ENCODE peak calls at places on chromosomes 6 and 20, in ten cellular contexts. R is psoas muscle; J is mesenchymal stem cell; Z is nephron progenitor cell; T is lower lobe of right lung; E is A549; X is effector memory CD4-positive, alpha-beta T cell; W is stimulated activated CD4-positive, alpha-beta T cell treated with anti-CD3 and anti-CD28 coated beads, Interleukin-4, amount 100 ng/mL, for 48 hours; F is PC-3; K is activated naive CD4-positive, alpha-beta T cell. U is an unnamed sample.

GRCh38 chr20:20483328-20483727 is 115.4 kb downstream of the INSM1 start:
- DNase-seq in F (no peak), E (no peak), R (no peak), J (no peak), T (no peak), Z (no peak), X (no peak), K (no peak), W (no peak), U (no peak)

GRCh38 chr6:5214570-5215052 is 46.1 kb downstream of the LYRM4 start:
- DNase-seq in T (no peak), W (peak), R (no peak), X (no peak), F (peak), J (peak), K (no peak), E (peak), Z (peak), U (no peak)

GRCh38 chr20:61754976-61755778 is 310.5 kb downstream of the TAF4 start:
- DNase-seq in Z (no peak), E (no peak), T (peak), R (peak), X (no peak), J (peak), W (no peak), F (no peak), K (no peak), U (no peak)

GRCh38 chr20:52340036-52340634 is 148.6 kb upstream of the ZFP64 start:
- DNase-seq in T (no peak), Z (no peak), F (peak), J (no peak), W (no peak), R (no peak), E (peak), X (no peak), K (no peak), U (no peak)

GRCh38 chr6:168206681-168207274 is 112.8 kb downstream of the DACT2 start:
- DNase-seq in Z (no peak), W (no peak), J (no peak), F (no peak), K (no peak), T (no peak), R (no peak), E (no peak), X (no peak), U (no peak)

GRCh38 chr6:75283907-75284284 is 696 bp downstream of the TMEM30A start:
- DNase-seq in R (no peak), F (no peak), K (no peak), W (no peak), E (no peak), X (no peak), T (no peak), J (no peak), Z (no peak), U (peak)

GRCh38 chr6:121510568-121511177 is 75.2 kb downstream of the GJA1 start:
- DNase-seq in K (no peak), R (no peak), J (no peak), W (no peak), X (no peak), F (peak), T (no peak), E (peak), Z (no peak), U (no peak)

GRCh38 chr6:123171341-123171740 is 175.3 kb downstream of the CLVS2 start:
- DNase-seq in E (no peak), T (no peak), W (no peak), R (no peak), Z (no peak), X (no peak), F (peak), K (no peak), J (no peak), U (no peak)

GRCh38 chr6:47915017-47915416 is 133.2 kb downstream of the OPN5 start:
- DNase-seq in W (no peak), E (no peak), Z (no peak), X (no peak), R (no peak), K (no peak), J (no peak), F (no peak), T (no peak), U (no peak)

GRCh38 chr6:97059473-97059872 is 134.9 kb downstream of the KLHL32 start:
- DNase-seq in F (peak), R (no peak), Z (no peak), K (no peak), E (peak), T (no peak), W (no peak), X (no peak), J (peak), U (no peak)

GRCh38 chr6:31541059-31541657 is 645 bp downstream of the DDX39B start:
- DNase-seq in E (peak), K (peak), Z (peak), J (peak), F (peak), R (peak), T (no peak), X (peak), W (peak), U (peak)

GRCh38 chr6:33160728-33161323 is 31.4 kb downstream of the COL11A2 start:
- DNase-seq in T (peak), J (peak), K (no peak), E (peak), W (no peak), Z (no peak), F (peak), X (no peak), R (no peak), U (no peak)

GRCh38 chr6:64081459-64081858 is 445.9 kb downstream of the PHF3 start:
- DNase-seq in T (no peak), X (no peak), R (no peak), F (peak), W (no peak), Z (no peak), J (peak), E (no peak), K (no peak), U (no peak)

GRCh38 chr6:28543671-28544131 is 18.0 kb downstream of the GPX5 start:
- DNase-seq in E (peak), K (peak), Z (peak), X (no peak), W (no peak), R (no peak), J (no peak), T (no peak), F (no peak), U (no peak)

GRCh38 chr6:25476126-25476525 is 175.9 kb upstream of the SCGN start:
- DNase-seq in F (peak), E (no peak), J (no peak), W (no peak), T (no peak), R (no peak), K (no peak), Z (no peak), X (no peak), U (no peak)

GRCh38 chr6:88491266-88491665 is 325.1 kb upstream of the CNR1 start:
- DNase-seq in F (no peak), W (no peak), J (no peak), X (no peak), K (no peak), T (no peak), E (no peak), Z (no peak), R (no peak), U (no peak)

GRCh38 chr20:63149531-63150207 is 66.3 kb downstream of the YTHDF1 start:
- DNase-seq in T (peak), W (no peak), Z (no peak), E (no peak), J (no peak), K (no peak), F (no peak), R (peak), X (no peak), U (no peak)

GRCh38 chr6:128803911-128804310 is 79.0 kb upstream of the LAMA2 start:
- DNase-seq in F (peak), J (peak), W (no peak), X (no peak), K (no peak), R (no peak), Z (no peak), E (no peak), T (no peak), U (no peak)

GRCh38 chr6:154139894-154140293 is 100.9 kb downstream of the OPRM1 start:
- DNase-seq in J (no peak), T (no peak), X (no peak), Z (no peak), E (no peak), R (no peak), W (no peak), F (no peak), K (no peak), U (no peak)

GRCh38 chr20:49989234-49990065 is 6.7 kb downstream of the SNAI1 start:
- DNase-seq in J (peak), F (no peak), K (no peak), W (no peak), Z (peak), R (peak), X (no peak), E (peak), T (peak), U (no peak)

GRCh38 chr6:2353412-2354137 is 108.2 kb upstream of the GMDS start:
- DNase-seq in E (peak), K (peak), X (no peak), W (peak), J (peak), R (no peak), F (peak), T (no peak), Z (peak), U (peak)

GRCh38 chr20:57211949-57212889 is 54.2 kb downstream of the BMP7 start:
- DNase-seq in X (no peak), F (peak), R (peak), K (no peak), W (no peak), J (peak), T (no peak), Z (peak), E (peak), U (no peak)

GRCh38 chr6:131080084-131080483 is 17.0 kb upstream of the EPB41L2 start:
- DNase-seq in Z (no peak), F (no peak), R (no peak), E (no peak), W (no peak), T (no peak), K (no peak), J (no peak), X (no peak), U (no peak)

GRCh38 chr6:105069821-105070445 is 109.9 kb downstream of the POPDC3 start:
- DNase-seq in X (no peak), Z (no peak), R (no peak), W (no peak), J (peak), F (peak), K (no peak), T (no peak), E (no peak), U (no peak)

GRCh38 chr6:145077382-145077781 is 657.9 kb downstream of the EPM2A start:
- DNase-seq in F (no peak), W (no peak), R (no peak), E (no peak), X (no peak), J (no peak), Z (no peak), K (no peak), T (no peak), U (no peak)

GRCh38 chr20:54172532-54172855 is 1.3 kb downstream of the CYP24A1 start:
- DNase-seq in K (no peak), X (no peak), T (no peak), F (peak), W (no peak), J (no peak), E (peak), Z (peak), R (no peak), U (no peak)

GRCh38 chr6:13767121-13767794 is 47.1 kb downstream of the MCUR1 start:
- DNase-seq in K (peak), T (no peak), W (no peak), R (peak), J (peak), E (no peak), X (peak), Z (peak), F (no peak), U (no peak)

GRCh38 chr6:42963855-42964605 is 3.5 kb downstream of the GNMT start:
- DNase-seq in E (peak), K (peak), W (peak), X (no peak), F (peak), T (no peak), J (peak), R (no peak), Z (peak), U (no peak)

GRCh38 chr6:107435798-107436197 is 23.6 kb downstream of the PDSS2 start:
- DNase-seq in R (no peak), W (no peak), K (no peak), F (no peak), X (no peak), J (peak), Z (no peak), E (no peak), T (no peak), U (no peak)

GRCh38 chr20:15240801-15241200 is 903.4 kb upstream of the FLRT3 start:
- DNase-seq in F (no peak), J (no peak), R (no peak), E (no peak), Z (no peak), W (no peak), K (no peak), T (no peak), X (no peak), U (no peak)

GRCh38 chr6:48664850-48665249 is 553.9 kb upstream of the PTCHD4 start:
- DNase-seq in Z (no peak), T (no peak), K (no peak), X (no peak), F (no peak), J (no peak), R (no peak), E (no peak), W (no peak), U (no peak)

GRCh38 chr6:53326372-53327016 is 22.3 kb downstream of the ELOVL5 start:
- DNase-seq in Z (no peak), E (peak), X (no peak), W (no peak), R (no peak), K (no peak), F (peak), T (no peak), J (peak), U (no peak)